ENCODE peak calls at places on chromosomes 11 and 22, in ten cellular contexts. A, Q, T, M, O, Z, V, D, G and X are unnamed samples.

GRCh38 chr11:118295834-118296454 is 8.6 kb upstream of the CD3E start:
- DNase-seq in A (no peak), Q (no peak), T (peak; percentile 54), M (no peak), O (peak; percentile 43), Z (peak; percentile 28), V (peak; percentile 38), D (no peak), G (peak; percentile 51), X (peak; percentile 33)

GRCh38 chr11:63998558-63999348 is 12.5 kb downstream of the OTUB1 start:
- DNase-seq in A (no peak), Q (peak; percentile 70), T (peak; percentile 73), M (peak; percentile 55), O (no peak), Z (no peak), V (peak; percentile 21), D (no peak), G (no peak), X (no peak)

GRCh38 chr11:33697997-33698396 is 2.6 kb downstream of the C11orf91 start:
- DNase-seq in A (no peak), Q (no peak), T (no peak), M (no peak), O (peak; percentile 66), Z (no peak), V (no peak), D (no peak), G (no peak), X (no peak)

GRCh38 chr22:41762980-41763779 is 37.3 kb upstream of the CCDC134 start:
- DNase-seq in A (no peak), Q (peak; percentile 91), T (peak; percentile 94), M (peak; percentile 50), O (peak; percentile 68), Z (peak; percentile 39), V (peak; percentile 39), D (no peak), G (no peak), X (no peak)

GRCh38 chr22:49201046-49201970 is 626.4 kb downstream of the BRD1 start:
- DNase-seq in A (no peak), Q (peak; percentile 3), T (no peak), M (no peak), O (no peak), Z (no peak), V (no peak), D (no peak), G (no peak), X (no peak)

GRCh38 chr22:19942071-19942885 is 660 bp upstream of the TXNRD2 start:
- DNase-seq in A (peak; percentile 7), Q (no peak), T (no peak), M (peak; percentile 57), O (peak; percentile 74), Z (no peak), V (no peak), D (no peak), G (peak; percentile 25), X (peak; percentile 63)

GRCh38 chr11:105899776-105900175 is 122.3 kb downstream of the MSANTD4 start:
- DNase-seq in A (no peak), Q (no peak), T (no peak), M (no peak), O (peak; percentile 54), Z (no peak), V (no peak), D (no peak), G (no peak), X (peak; percentile 16)

GRCh38 chr11:77596626-77597025 is 6.9 kb downstream of the AQP11 start:
- DNase-seq in A (no peak), Q (no peak), T (peak; percentile 45), M (no peak), O (no peak), Z (no peak), V (no peak), D (no peak), G (no peak), X (no peak)

GRCh38 chr11:36492724-36493304 is 17.3 kb downstream of the TRAF6 start:
- DNase-seq in A (peak; percentile 1), Q (no peak), T (peak; percentile 54), M (no peak), O (peak; percentile 68), Z (peak; percentile 35), V (no peak), D (no peak), G (peak; percentile 43), X (no peak)

GRCh38 chr11:17403977-17404759 is 15.7 kb upstream of the KCNJ11 start:
- DNase-seq in A (no peak), Q (no peak), T (no peak), M (no peak), O (peak; percentile 22), Z (no peak), V (no peak), D (no peak), G (peak; percentile 68), X (no peak)

GRCh38 chr11:118660646-118661424 is 18.6 kb downstream of the TREH start:
- DNase-seq in A (no peak), Q (no peak), T (no peak), M (peak; percentile 37), O (no peak), Z (peak; percentile 24), V (no peak), D (no peak), G (no peak), X (no peak)

GRCh38 chr22:38504731-38505594 is 1.1 kb downstream of the DDX17 start:
- DNase-seq in A (no peak), Q (no peak), T (peak; percentile 82), M (peak; percentile 76), O (peak; percentile 47), Z (peak; percentile 53), V (peak; percentile 60), D (no peak), G (no peak), X (no peak)

GRCh38 chr22:44870021-44870420 is 117.6 kb downstream of the ARHGAP8 start:
- DNase-seq in A (no peak), Q (no peak), T (peak; percentile 87), M (no peak), O (peak; percentile 19), Z (no peak), V (no peak), D (no peak), G (no peak), X (no peak)

GRCh38 chr22:39244073-39244495 is 698 bp downstream of the PDGFB start:
- DNase-seq in A (no peak), Q (no peak), T (no peak), M (no peak), O (no peak), Z (no peak), V (no peak), D (no peak), G (no peak), X (no peak)

GRCh38 chr22:41565403-41566054 is 4.7 kb downstream of the CSDC2 start:
- DNase-seq in A (no peak), Q (no peak), T (peak; percentile 83), M (no peak), O (peak; percentile 95), Z (peak; percentile 55), V (no peak), D (no peak), G (peak; percentile 37), X (peak; percentile 92)